ENCODE peak calls at places on chromosomes 1 and 21, in seven cellular contexts. P is sigmoid colon, T is stomach, G is tibial nerve, M is transverse colon, D is upper lobe of left lung, R is ovary. Q is an unnamed sample.

GRCh38 chr1:98733782-98734112 is 72.2 kb downstream of the SNX7 start:
- DNase-seq in M (no peak), G (no peak), T (no peak), P (no peak), D (no peak), R (no peak), Q (no peak)

GRCh38 chr1:81452693-81453344 is 347.9 kb upstream of the ADGRL2 start:
- DNase-seq in M (no peak), G (no peak), T (no peak), P (no peak), D (no peak), R (no peak), Q (no peak)

GRCh38 chr21:46144464-46145070 is 10.8 kb downstream of the FTCD start:
- DNase-seq in D (no peak), T (no peak), P (peak; percentile 62), G (no peak), R (no peak), M (no peak), Q (peak; percentile 46)

GRCh38 chr1:114091711-114092110 is 62.0 kb downstream of the SYT6 start:
- DNase-seq in M (no peak), R (no peak), G (no peak), D (peak; percentile 71), P (no peak), T (no peak), Q (no peak)

GRCh38 chr1:10918531-10918930 is 93.9 kb upstream of the TARDBP start:
- DNase-seq in G (no peak), M (no peak), D (no peak), R (no peak), P (no peak), T (no peak), Q (no peak)

GRCh38 chr1:151947140-151947539 is 37.8 kb upstream of the THEM4 start:
- DNase-seq in P (no peak), R (no peak), M (no peak), T (no peak), D (no peak), G (no peak), Q (no peak)

GRCh38 chr1:102798718-102799117 is 309.6 kb downstream of the COL11A1 start:
- DNase-seq in D (no peak), M (no peak), G (no peak), R (no peak), P (no peak), T (no peak), Q (no peak)

GRCh38 chr1:243525085-243525487 is 269.2 kb downstream of the SDCCAG8 start:
- DNase-seq in D (no peak), P (no peak), G (no peak), M (no peak), T (no peak), R (no peak), Q (no peak)

GRCh38 chr1:28815533-28815932 is 3.6 kb downstream of the OPRD1 start:
- DNase-seq in D (no peak), R (no peak), G (no peak), M (no peak), P (no peak), T (no peak), Q (no peak)

GRCh38 chr1:28813931-28814465 is 2.0 kb downstream of the OPRD1 start:
- DNase-seq in P (no peak), G (no peak), T (no peak), R (no peak), M (no peak), D (no peak), Q (no peak)

GRCh38 chr1:28811369-28811765 is 603 bp upstream of the OPRD1 start:
- DNase-seq in D (no peak), T (no peak), P (no peak), R (no peak), M (no peak), G (no peak), Q (no peak)

GRCh38 chr1:28812669-28813468 is 899 bp downstream of the OPRD1 start:
- DNase-seq in T (no peak), R (no peak), D (no peak), P (no peak), G (no peak), M (no peak), Q (no peak)

DNA sequence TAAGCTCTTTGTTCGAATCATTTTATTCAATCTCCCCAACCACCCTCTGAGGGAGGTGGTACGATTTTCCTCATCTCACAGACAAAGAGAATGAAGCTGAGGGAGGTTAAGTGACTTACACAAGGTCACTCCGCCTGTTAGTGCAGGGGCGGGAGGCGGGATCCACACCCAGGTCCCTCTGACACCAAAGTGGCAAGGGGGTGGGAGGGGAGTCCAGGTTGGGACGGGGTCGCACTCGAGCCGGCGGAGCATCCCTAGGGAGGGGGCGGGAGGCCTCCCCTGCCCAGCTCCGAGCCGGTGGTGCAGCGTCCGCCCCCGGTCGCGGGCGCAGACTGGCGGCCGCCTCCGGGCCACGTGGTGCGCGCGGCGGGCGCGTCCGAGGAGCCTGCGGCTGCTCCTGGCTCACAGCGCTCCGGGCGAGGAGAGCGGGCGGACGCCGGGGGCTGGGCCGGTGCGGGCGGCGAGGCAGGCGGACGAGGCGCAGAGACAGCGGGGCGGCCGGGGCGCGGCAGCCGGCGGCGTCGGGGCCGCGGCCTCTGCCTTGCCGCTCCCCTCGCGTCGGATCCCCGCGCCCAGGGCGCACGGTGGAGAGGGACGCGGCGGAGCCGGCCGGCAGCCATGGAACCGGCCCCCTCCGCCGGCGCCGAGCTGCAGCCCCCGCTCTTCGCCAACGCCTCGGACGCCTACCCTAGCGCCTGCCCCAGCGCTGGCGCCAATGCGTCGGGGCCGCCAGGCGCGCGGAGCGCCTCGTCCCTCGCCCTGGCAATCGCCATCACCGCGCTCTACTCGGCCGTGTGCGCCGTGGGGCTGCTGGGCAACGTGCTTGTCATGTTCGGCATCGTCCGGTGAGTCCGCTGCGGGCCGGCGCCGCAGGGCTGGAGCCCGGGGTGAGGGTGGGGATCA is at the start of gene OPRD1:
- DNase-seq in P (no peak), T (no peak), D (peak; percentile 81), G (no peak), M (no peak), R (no peak), Q (no peak)
- H3K4me3 ChIP-seq in P (no peak within 1 kb of the TSS), T (no peak within 1 kb of the TSS), D (no peak within 1 kb of the TSS), G (no peak within 1 kb of the TSS), M (no peak within 1 kb of the TSS), R (no peak within 1 kb of the TSS), Q (no peak within 1 kb of the TSS)

DNA sequence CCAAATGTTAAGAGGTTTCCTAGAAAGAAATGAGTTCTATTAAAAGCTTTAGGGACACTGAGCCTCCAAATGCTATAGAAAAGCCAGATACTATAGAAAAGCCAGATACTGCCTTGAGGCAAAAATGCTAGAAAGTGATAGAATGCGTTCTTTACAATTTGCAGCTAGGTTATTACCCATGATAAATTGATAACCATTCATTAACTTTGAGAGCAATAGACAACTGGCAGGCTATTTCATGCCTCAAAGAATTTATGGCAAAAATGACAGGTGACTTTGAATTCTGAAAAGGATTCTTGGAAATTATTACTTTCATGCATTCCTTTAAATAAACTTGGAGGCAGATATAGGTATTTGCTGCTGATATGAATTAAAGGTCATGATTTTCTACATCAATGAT is 51.6 kb downstream of the SMYD3 start:
- DNase-seq in M (no peak), G (no peak), T (no peak), D (no peak), P (no peak), R (no peak), Q (no peak)
- TF ChIP-seq EP300 in M (no peak), G (no peak), T (no peak), D (no peak), P (no peak), R (no peak), Q (no peak)

DNA sequence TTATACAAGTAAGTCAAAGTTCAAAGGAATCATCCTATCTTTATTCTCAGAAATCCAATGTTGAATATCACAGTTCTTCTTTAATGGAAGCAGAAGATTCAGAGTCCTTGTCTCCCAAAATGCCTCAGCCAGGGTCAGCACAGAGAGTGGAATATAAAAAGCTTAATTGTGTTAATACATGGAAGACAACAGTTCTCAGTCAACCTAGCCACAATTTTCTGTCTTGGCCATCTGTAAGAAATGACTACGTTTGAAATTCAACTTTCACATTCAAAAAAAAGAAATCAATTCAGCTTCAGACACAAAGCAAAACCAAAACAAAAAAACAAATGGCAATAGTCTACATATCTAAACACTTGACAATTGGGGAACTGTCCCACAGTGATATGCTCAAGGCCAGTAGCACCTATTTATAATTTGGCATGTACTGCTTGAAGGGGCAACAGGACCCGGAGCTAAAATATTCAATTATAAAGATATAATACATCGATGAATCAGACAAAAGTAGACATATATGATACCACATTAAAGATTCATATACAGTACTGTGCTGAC is 27.3 kb upstream of the GLIS1 start:
- DNase-seq in P (no peak), R (no peak), D (no peak), G (no peak), M (no peak), T (no peak), Q (no peak)
- H3K36me3 ChIP-seq in P (no peaks in the 10 kb centered on the region), R (no peaks in the 10 kb centered on the region), D (peaks cover 6% of the 10 kb centered on the region), G (no peaks in the 10 kb centered on the region), M (no peaks in the 10 kb centered on the region), T (no peaks in the 10 kb centered on the region), Q (peaks cover 12% of the 10 kb centered on the region)

GRCh38 chr1:2255420-2256369 is 27.6 kb downstream of the SKI start:
- DNase-seq in T (no peak), M (no peak), R (no peak), G (no peak), D (no peak), P (no peak), Q (no peak)

GRCh38 chr1:2255047-2255419 is 26.9 kb downstream of the SKI start:
- DNase-seq in D (no peak), G (no peak), M (no peak), T (no peak), P (no peak), R (no peak), Q (no peak)

GRCh38 chr1:2258122-2258812 is 30.1 kb downstream of the SKI start:
- DNase-seq in P (no peak), G (no peak), R (no peak), M (no peak), T (no peak), D (no peak), Q (no peak)

GRCh38 chr1:2257245-2257627 is 29.1 kb downstream of the SKI start:
- DNase-seq in G (no peak), T (no peak), D (peak; percentile 76), M (no peak), P (no peak), R (no peak), Q (no peak)

GRCh38 chr1:2256430-2257244 is 28.5 kb downstream of the SKI start:
- DNase-seq in G (no peak), T (no peak), M (no peak), R (no peak), P (no peak), D (no peak), Q (no peak)
- H3K4me3 ChIP-seq in G (no peak overlapping the region), T (no peak overlapping the region), M (no peak overlapping the region), R (no peak overlapping the region), P (no peak overlapping the region), D (no peak overlapping the region), Q (no peak overlapping the region)